ENCODE peak calls at places on chromosomes 3 and 15, in four cellular contexts. B, D, I and J are unnamed samples.

GRCh38 chr15:69164807-69165636 is 4.6 kb downstream of the GLCE start:
- DNase-seq in B (no peak), I (no peak), D (no peak), J (peak; percentile 67)

GRCh38 chr15:83747050-83747717 is 93.3 kb downstream of the ADAMTSL3 start:
- DNase-seq in B (peak; percentile 51), I (no peak), D (no peak), J (peak; percentile 42)

GRCh38 chr15:72281713-72282112 is 9.4 kb upstream of the PARP6 start:
- DNase-seq in D (no peak), I (no peak), B (no peak), J (no peak)

GRCh38 chr3:134901461-134901860 is 106.4 kb downstream of the EPHB1 start:
- DNase-seq in I (no peak), B (peak; percentile 36), D (no peak), J (no peak)

GRCh38 chr15:73021139-73021621 is 31.1 kb upstream of the NEO1 start:
- DNase-seq in I (no peak), B (peak; percentile 71), D (no peak), J (no peak)

GRCh38 chr15:68427366-68427765 is 4.6 kb downstream of the ITGA11 start:
- DNase-seq in B (no peak), I (no peak), D (no peak), J (no peak)

GRCh38 chr15:80404719-80405553 is 754 bp downstream of the ARNT2 start:
- DNase-seq in B (peak; percentile 67), I (peak; percentile 59), D (peak; percentile 71), J (no peak)

GRCh38 chr15:57384816-57385215 is 8.5 kb downstream of the CGNL1 start:
- DNase-seq in I (no peak), B (no peak), D (no peak), J (peak; percentile 29)

GRCh38 chr3:7543294-7543693 is 682.4 kb downstream of the GRM7 start:
- DNase-seq in D (no peak), I (no peak), B (no peak), J (no peak)

GRCh38 chr3:21405671-21406667 is 345.0 kb downstream of the ZNF385D start:
- DNase-seq in D (no peak), I (peak; percentile 47), B (no peak), J (no peak)

GRCh38 chr3:5301671-5302297 is 114.3 kb downstream of the EDEM1 start:
- DNase-seq in B (no peak), I (no peak), D (no peak), J (peak; percentile 34)

GRCh38 chr15:77753238-77753873 is 120.6 kb upstream of the LINGO1 start:
- DNase-seq in D (no peak), B (peak; percentile 79), I (no peak), J (no peak)

GRCh38 chr15:40914486-40914885 is 14.7 kb upstream of the DLL4 start:
- DNase-seq in D (no peak), I (no peak), B (peak; percentile 63), J (no peak)
- TF ChIP-seq CTCF in D (no peak), I (no peak), B (peak; percentile 82), J (no peak)

GRCh38 chr3:36874351-36874874 is 70.4 kb downstream of the TRANK1 start:
- DNase-seq in D (no peak), I (no peak), B (no peak), J (no peak)

GRCh38 chr3:36877930-36878685 is 66.7 kb downstream of the TRANK1 start:
- DNase-seq in D (no peak), B (no peak), I (no peak), J (peak; percentile 64)

GRCh38 chr3:36871379-36872126 is 73.3 kb downstream of the TRANK1 start:
- DNase-seq in I (no peak), D (no peak), B (peak; percentile 13), J (no peak)

GRCh38 chr3:36876181-36876936 is 68.5 kb downstream of the TRANK1 start:
- DNase-seq in B (no peak), I (no peak), D (no peak), J (no peak)

GRCh38 chr3:36875397-36875796 is 69.5 kb downstream of the TRANK1 start:
- DNase-seq in D (no peak), I (no peak), B (no peak), J (no peak)
- H3K4me3 ChIP-seq in D (no peak overlapping the region), I (no peak overlapping the region), B (no peak overlapping the region), J (no peak overlapping the region)

DNA sequence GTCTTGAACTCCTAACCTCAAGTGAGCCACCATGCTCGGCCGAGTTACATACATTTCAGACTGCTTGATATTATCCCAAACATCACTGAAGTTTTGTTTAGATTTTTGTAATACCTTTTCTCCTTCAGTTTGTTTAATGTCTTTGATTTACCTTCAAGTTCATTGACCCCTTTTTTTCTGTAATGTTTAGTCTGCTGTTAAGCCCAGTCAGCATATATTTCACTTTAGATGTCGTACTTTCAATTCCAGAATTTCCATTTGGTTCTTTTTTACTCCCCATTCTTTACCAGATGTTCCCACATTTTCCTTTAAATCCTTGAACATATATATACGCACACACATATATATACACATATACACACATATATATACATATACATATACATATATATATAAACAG is 59.1 kb upstream of the CTDSPL2 start:
- DNase-seq in I (no peak), B (no peak), D (no peak), J (no peak)
- H3K36me3 ChIP-seq in I (no peaks in the 10 kb centered on the region), B (no peaks in the 10 kb centered on the region), D (no peaks in the 10 kb centered on the region), J (no peaks in the 10 kb centered on the region)

DNA sequence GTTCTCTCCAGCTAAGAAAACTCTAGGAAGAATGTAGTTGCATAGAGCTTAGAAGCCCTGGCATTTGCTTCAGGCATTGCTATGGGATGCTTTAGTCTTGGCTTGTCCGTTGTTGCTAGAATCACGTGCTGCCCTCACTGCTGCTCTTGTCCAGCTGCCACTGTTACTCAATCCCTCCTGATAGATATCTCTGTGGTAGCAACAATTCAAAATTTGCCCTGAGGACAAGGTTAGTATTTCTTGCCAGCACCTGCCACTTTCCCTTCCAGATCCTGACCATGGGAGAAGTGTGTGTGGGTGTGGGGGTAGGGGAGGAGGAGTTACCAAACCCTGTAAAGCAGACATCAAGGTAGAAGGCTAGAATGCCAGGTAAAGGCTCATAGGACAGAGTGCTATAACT is 113.8 kb downstream of the PPM1L start:
- DNase-seq in I (peak; percentile 75), B (no peak), D (no peak), J (peak; percentile 56)
- TF ChIP-seq CTCF in I (no peak), B (no peak), D (no peak), J (no peak)

GRCh38 chr15:67067161-67067853 is 1.9 kb downstream of the SMAD3 start:
- DNase-seq in B (peak; percentile 81), I (no peak), D (no peak), J (no peak)
- H3K4me3 ChIP-seq in B (peak overlapping the region; percentile 93), I (peak overlapping the region; percentile 91), D (peak overlapping the region; percentile 60), J (peak overlapping the region; percentile 92)

GRCh38 chr15:90638963-90639362 is 78.2 kb upstream of the BLM start:
- DNase-seq in I (no peak), D (no peak), B (no peak), J (no peak)
- H3K36me3 ChIP-seq in I (peaks cover 74% of the 10 kb centered on the region), D (no peaks in the 10 kb centered on the region), B (no peaks in the 10 kb centered on the region), J (peaks cover 15% of the 10 kb centered on the region)

DNA sequence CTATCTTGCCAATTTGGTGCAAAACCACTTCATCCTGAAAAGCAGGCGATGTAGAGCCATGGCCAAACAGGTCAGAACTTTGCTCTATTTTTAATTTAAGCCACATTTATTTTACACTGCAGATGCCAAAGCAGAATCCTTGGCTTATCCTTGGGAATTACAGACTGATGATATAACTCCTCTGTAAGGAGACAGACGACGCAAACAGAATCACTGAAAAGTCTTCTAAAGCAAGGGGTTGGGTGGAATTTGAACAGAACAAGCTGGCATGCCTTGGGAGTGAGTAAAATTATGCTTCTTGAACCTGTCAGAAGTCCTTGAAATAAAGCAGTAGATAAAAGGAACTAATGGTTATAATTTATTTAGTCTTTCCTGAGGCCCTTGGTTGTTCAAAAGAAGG is 122.0 kb downstream of the CHST2 start:
- DNase-seq in D (no peak), B (no peak), I (no peak), J (no peak)
- TF ChIP-seq CTCF in D (no peak), B (no peak), I (no peak), J (no peak)